ENCODE peak calls at places on chromosomes 3 and 15, in four cellular contexts. A is endothelial cell of umbilical vein, F is adrenal gland, B is AG04450. G is an unnamed sample. For H3K9me3, the result is how much of the 10 kb centered on the place peaks cover.

GRCh38 chr15:65927545-65927944 is 58.3 kb downstream of the RAB11A start:
- DNase-seq in F (no peak), A (no peak), B (no peak), G (no peak)

GRCh38 chr15:67091073-67091965 is 25.9 kb downstream of the SMAD3 start:
- DNase-seq in A (peak), F (peak), B (peak), G (peak)

GRCh38 chr15:28113426-28114113 is 14.5 kb upstream of the OCA2 start:
- DNase-seq in A (no peak), F (no peak), B (no peak), G (no peak)

GRCh38 chr3:25910997-25911396 is 121.1 kb downstream of the OXSM start:
- DNase-seq in F (no peak), B (no peak), A (peak), G (no peak)

GRCh38 chr3:48187579-48188265 is 495 bp downstream of the CDC25A start:
- DNase-seq in A (no peak), F (no peak), B (no peak), G (peak)

GRCh38 chr3:151003024-151003771 is 30.7 kb upstream of the CLRN1 start:
- DNase-seq in B (no peak), A (no peak), F (peak), G (no peak)

GRCh38 chr15:78056714-78057269 is 20.7 kb downstream of the TBC1D2B start:
- DNase-seq in B (no peak), F (peak), A (peak), G (no peak)

GRCh38 chr3:100893108-100893507 is 100.1 kb downstream of the ABI3BP start:
- DNase-seq in B (no peak), F (peak), A (no peak), G (no peak)

GRCh38 chr15:38129531-38130199 is 123.0 kb upstream of the SPRED1 start:
- DNase-seq in A (peak), B (peak), F (peak), G (peak)

GRCh38 chr3:193702967-193703366 is 110.0 kb downstream of the OPA1 start:
- DNase-seq in A (no peak), F (no peak), B (peak), G (no peak)

GRCh38 chr15:31304074-31304648 is 22.5 kb upstream of the KLF13 start:
- DNase-seq in A (no peak), B (no peak), F (no peak), G (no peak)

GRCh38 chr3:61563614-61564404 is 2.4 kb downstream of the PTPRG start:
- DNase-seq in F (no peak), A (peak), B (no peak), G (peak)

GRCh38 chr3:191963182-191963581 is 502.2 kb downstream of the PYDC2 start:
- DNase-seq in F (no peak), A (peak), B (no peak), G (no peak)

GRCh38 chr3:141385386-141386079 is 17.2 kb downstream of the ZBTB38 start:
- DNase-seq in B (no peak), F (no peak), A (no peak), G (no peak)

GRCh38 chr3:40096561-40097506 is 212.7 kb upstream of the EIF1B start:
- DNase-seq in B (no peak), A (no peak), F (no peak), G (peak)

GRCh38 chr3:63762180-63762579 is 56.9 kb upstream of the C3orf49 start:
- DNase-seq in A (no peak), B (no peak), F (no peak), G (no peak)

GRCh38 chr3:124246949-124247348 is 255.0 kb upstream of the ROPN1 start:
- DNase-seq in A (peak), F (no peak), B (no peak), G (no peak)

GRCh38 chr15:60937278-60937677 is 291.8 kb downstream of the RORA start:
- DNase-seq in F (no peak), B (no peak), A (peak), G (no peak)

GRCh38 chr3:96101013-96101412 is 713.4 kb upstream of the EPHA6 start:
- DNase-seq in F (no peak), A (no peak), B (no peak), G (no peak)
- H3K9me3 ChIP-seq in F (under half), A (under half), B (under half), G (under half)

DNA sequence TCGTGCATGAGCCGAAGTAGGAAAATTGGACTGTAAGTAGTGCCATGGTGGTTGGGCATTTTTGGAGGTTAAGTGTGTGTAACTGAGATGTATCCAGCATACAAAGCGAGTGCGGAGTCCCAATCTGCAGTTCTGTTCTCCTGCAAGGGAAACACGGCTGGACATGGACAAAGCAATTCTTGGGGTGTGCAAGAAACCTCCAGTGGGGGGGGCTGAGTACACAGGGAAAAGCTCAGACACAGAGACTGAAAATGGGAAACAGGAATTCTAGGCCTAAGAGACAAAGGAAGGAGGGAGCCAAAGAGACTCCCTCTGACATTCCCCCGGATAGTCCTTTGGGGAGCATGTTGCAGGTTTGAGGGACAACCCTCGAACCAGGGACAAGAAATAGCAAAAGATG is 83.2 kb upstream of the PLSCR4 start:
- DNase-seq in A (peak), B (no peak), F (no peak), G (peak)
- TF ChIP-seq CTCF in A (peak), B (peak), F (peak), G (no peak)

GRCh38 chr15:25066708-25067107 is 111.9 kb downstream of the SNRPN start:
- DNase-seq in F (no peak), B (no peak), A (no peak), G (no peak)

GRCh38 chr15:25067725-25068309 is 113.0 kb downstream of the SNRPN start:
- DNase-seq in F (no peak), B (no peak), A (no peak), G (no peak)

GRCh38 chr15:25070357-25070963 is 115.7 kb downstream of the SNRPN start:
- DNase-seq in A (no peak), F (no peak), B (no peak), G (no peak)

GRCh38 chr15:25065876-25066275 is 111.1 kb downstream of the SNRPN start:
- DNase-seq in F (no peak), A (no peak), B (no peak), G (no peak)

GRCh38 chr15:25068696-25069095 is 113.9 kb downstream of the SNRPN start:
- DNase-seq in B (no peak), A (no peak), F (no peak), G (no peak)
- H3K9me3 ChIP-seq in B (half or more), A (half or more), F (under half), G (half or more)

DNA sequence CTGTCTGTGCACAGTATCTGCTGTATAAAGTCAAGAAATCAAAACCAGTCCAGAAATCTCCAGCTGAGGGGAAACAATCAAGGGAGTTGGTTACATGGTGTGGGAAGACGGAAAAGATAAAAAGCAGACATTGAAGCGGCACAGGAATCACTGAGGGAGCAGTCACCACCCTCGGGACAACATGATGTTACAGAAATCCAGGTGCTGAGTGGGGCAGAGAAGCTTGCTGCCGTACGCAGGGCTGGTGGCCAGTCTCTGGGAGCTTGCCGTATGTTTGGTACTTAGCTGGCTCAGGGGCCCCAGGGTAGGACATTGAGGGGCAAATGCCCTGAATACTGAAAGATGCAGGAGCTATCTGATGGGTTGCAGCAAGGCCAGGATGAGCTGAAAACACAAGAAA is 237.9 kb downstream of the EDEM1 start:
- DNase-seq in F (no peak), A (no peak), B (no peak), G (no peak)
- TF ChIP-seq CTCF in F (no peak), A (no peak), B (no peak), G (no peak)

GRCh38 chr15:86558678-86559077 is 479.0 kb downstream of the AGBL1 start:
- DNase-seq in A (no peak), B (no peak), F (no peak), G (no peak)

GRCh38 chr15:86555114-86555513 is 475.4 kb downstream of the AGBL1 start:
- DNase-seq in A (no peak), F (no peak), B (no peak), G (no peak)

GRCh38 chr15:86553116-86553515 is 473.4 kb downstream of the AGBL1 start:
- DNase-seq in B (no peak), F (no peak), A (no peak), G (no peak)

GRCh38 chr15:86555939-86556725 is 476.5 kb downstream of the AGBL1 start:
- DNase-seq in A (no peak), B (no peak), F (peak), G (no peak)

DNA sequence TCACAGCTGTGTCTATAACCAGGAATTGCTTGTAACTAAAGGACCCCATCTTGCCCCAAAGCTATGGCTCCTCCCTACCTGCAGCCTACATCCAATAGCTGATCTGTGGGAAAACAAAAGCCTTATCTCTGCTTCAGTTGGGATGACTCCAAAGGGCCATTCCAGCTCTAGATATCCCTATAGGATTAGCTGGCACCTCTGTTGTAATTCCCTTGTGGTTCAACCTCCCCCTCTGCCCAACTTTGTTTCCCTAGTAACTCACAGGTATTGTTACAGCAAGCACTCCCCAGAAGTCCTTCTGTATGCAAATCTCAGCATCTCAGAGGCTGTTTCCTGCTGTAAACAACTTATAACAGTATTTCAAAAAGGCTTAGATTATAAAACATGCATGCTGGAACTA is 478.6 kb downstream of the AGBL1 start:
- DNase-seq in A (no peak), B (no peak), F (no peak), G (no peak)
- H3K9me3 ChIP-seq in A (under half), B (under half), F (under half), G (under half)

GRCh38 chr3:177356113-177356512 is 158.8 kb upstream of the TBL1XR1 start:
- DNase-seq in F (no peak), B (no peak), A (no peak), G (no peak)

GRCh38 chr3:177359601-177360357 is 162.5 kb upstream of the TBL1XR1 start:
- DNase-seq in B (peak), A (peak), F (peak), G (peak)

GRCh38 chr3:177358085-177358967 is 161.0 kb upstream of the TBL1XR1 start:
- DNase-seq in F (peak), A (peak), B (no peak), G (peak)

GRCh38 chr3:177358968-177359600 is 161.8 kb upstream of the TBL1XR1 start:
- DNase-seq in B (no peak), A (peak), F (peak), G (peak)

GRCh38 chr3:177357352-177358084 is 160.2 kb upstream of the TBL1XR1 start:
- DNase-seq in F (peak), A (peak), B (peak), G (no peak)
- TF ChIP-seq CTCF in F (peak), A (peak), B (no peak), G (no peak)

DNA sequence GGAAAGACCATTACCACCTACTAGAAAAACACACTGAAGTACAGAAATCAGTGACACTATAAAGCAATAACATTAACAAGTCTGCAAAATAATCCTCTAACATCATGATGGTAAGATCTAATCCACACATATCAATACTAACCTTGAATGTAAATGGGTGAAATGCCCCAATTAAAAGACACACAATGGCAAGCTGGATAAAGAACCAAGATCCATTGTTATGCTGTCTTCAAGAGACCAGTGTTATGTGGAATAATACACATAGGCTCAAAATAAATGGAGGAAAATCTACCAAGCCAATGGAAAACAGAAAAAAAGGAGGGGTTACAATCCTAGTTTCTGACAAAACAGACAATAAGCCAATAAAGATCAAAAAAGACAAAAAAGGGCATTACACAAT is 13.5 kb downstream of the OR5K3 start:
- DNase-seq in A (no peak), B (no peak), F (no peak), G (no peak)
- H3K9me3 ChIP-seq in A (under half), B (under half), F (under half), G (under half)

G was measured in ovary.